ENCODE peak calls at places on chromosomes 1 and 21, in seven cellular contexts. One of them, this sample, is unnamed.

GRCh38 chr1:165408518-165408917 is 36.4 kb downstream of the RXRG start:
- DNase-seq in fibroblast of mammary gland: peak
- DNase-seq in IMR-90: peak
- DNase-seq in adrenal gland: peak
- DNase-seq in HFF-Myc: peak
- DNase-seq in CD8-positive, alpha-beta T cell: no peak
- DNase-seq in heart right ventricle: peak
- DNase-seq in this sample: peak

GRCh38 chr1:201353186-201353940 is 24.1 kb downstream of the TNNT2 start:
- DNase-seq in fibroblast of mammary gland: no peak
- DNase-seq in IMR-90: no peak
- DNase-seq in adrenal gland: no peak
- DNase-seq in HFF-Myc: no peak
- DNase-seq in CD8-positive, alpha-beta T cell: no peak
- DNase-seq in heart right ventricle: no peak
- DNase-seq in this sample: no peak

GRCh38 chr1:232655041-232655745 is 25.3 kb upstream of the SIPA1L2 start:
- DNase-seq in fibroblast of mammary gland: no peak
- DNase-seq in IMR-90: no peak
- DNase-seq in adrenal gland: no peak
- DNase-seq in HFF-Myc: no peak
- DNase-seq in CD8-positive, alpha-beta T cell: no peak
- DNase-seq in heart right ventricle: no peak
- DNase-seq in this sample: no peak

GRCh38 chr21:42555756-42556438 is 42.2 kb downstream of the SLC37A1 start:
- DNase-seq in fibroblast of mammary gland: no peak
- DNase-seq in IMR-90: no peak
- DNase-seq in adrenal gland: peak
- DNase-seq in HFF-Myc: no peak
- DNase-seq in CD8-positive, alpha-beta T cell: no peak
- DNase-seq in heart right ventricle: no peak
- DNase-seq in this sample: no peak

GRCh38 chr1:93640656-93641440 is 40.8 kb downstream of the BCAR3 start:
- DNase-seq in fibroblast of mammary gland: no peak
- DNase-seq in IMR-90: no peak
- DNase-seq in adrenal gland: no peak
- DNase-seq in HFF-Myc: no peak
- DNase-seq in CD8-positive, alpha-beta T cell: peak
- DNase-seq in heart right ventricle: no peak
- DNase-seq in this sample: no peak

GRCh38 chr1:245046764-245047163 is 108.0 kb upstream of the KIF26B start:
- DNase-seq in fibroblast of mammary gland: no peak
- DNase-seq in IMR-90: no peak
- DNase-seq in adrenal gland: no peak
- DNase-seq in HFF-Myc: no peak
- DNase-seq in CD8-positive, alpha-beta T cell: no peak
- DNase-seq in heart right ventricle: no peak
- DNase-seq in this sample: no peak

GRCh38 chr1:78383923-78384322 is 106.9 kb upstream of the PTGFR start:
- DNase-seq in fibroblast of mammary gland: no peak
- DNase-seq in IMR-90: no peak
- DNase-seq in adrenal gland: no peak
- DNase-seq in HFF-Myc: no peak
- DNase-seq in CD8-positive, alpha-beta T cell: no peak
- DNase-seq in heart right ventricle: no peak
- DNase-seq in this sample: no peak

GRCh38 chr1:222040163-222040900 is 298.4 kb upstream of the DUSP10 start:
- DNase-seq in fibroblast of mammary gland: no peak
- DNase-seq in IMR-90: no peak
- DNase-seq in adrenal gland: no peak
- DNase-seq in HFF-Myc: no peak
- DNase-seq in CD8-positive, alpha-beta T cell: no peak
- DNase-seq in heart right ventricle: peak
- DNase-seq in this sample: peak

GRCh38 chr1:119554188-119554587 is 47.2 kb downstream of the HSD3B1 start:
- DNase-seq in fibroblast of mammary gland: peak
- DNase-seq in IMR-90: peak
- DNase-seq in adrenal gland: peak
- DNase-seq in HFF-Myc: peak
- DNase-seq in CD8-positive, alpha-beta T cell: no peak
- DNase-seq in heart right ventricle: peak
- DNase-seq in this sample: no peak

GRCh38 chr1:223363057-223363855 is 720 bp downstream of the SUSD4 start:
- DNase-seq in fibroblast of mammary gland: peak
- DNase-seq in IMR-90: peak
- DNase-seq in adrenal gland: no peak
- DNase-seq in HFF-Myc: no peak
- DNase-seq in CD8-positive, alpha-beta T cell: peak
- DNase-seq in heart right ventricle: peak
- DNase-seq in this sample: no peak

GRCh38 chr1:21639594-21640041 is 29.5 kb downstream of the RAP1GAP start:
- DNase-seq in fibroblast of mammary gland: peak
- DNase-seq in IMR-90: no peak
- DNase-seq in adrenal gland: peak
- DNase-seq in HFF-Myc: no peak
- DNase-seq in CD8-positive, alpha-beta T cell: no peak
- DNase-seq in heart right ventricle: no peak
- DNase-seq in this sample: no peak

GRCh38 chr1:182317489-182318180 is 74.0 kb downstream of the GLUL start:
- DNase-seq in fibroblast of mammary gland: no peak
- DNase-seq in IMR-90: no peak
- DNase-seq in adrenal gland: no peak
- DNase-seq in HFF-Myc: no peak
- DNase-seq in CD8-positive, alpha-beta T cell: no peak
- DNase-seq in heart right ventricle: no peak
- DNase-seq in this sample: no peak

GRCh38 chr1:22402336-22403053 is 49.2 kb upstream of the ZBTB40 start:
- DNase-seq in fibroblast of mammary gland: no peak
- DNase-seq in IMR-90: no peak
- DNase-seq in adrenal gland: no peak
- DNase-seq in HFF-Myc: no peak
- DNase-seq in CD8-positive, alpha-beta T cell: no peak
- DNase-seq in heart right ventricle: no peak
- DNase-seq in this sample: no peak

GRCh38 chr1:5907966-5908365 is 84.3 kb downstream of the NPHP4 start:
- DNase-seq in fibroblast of mammary gland: no peak
- DNase-seq in IMR-90: no peak
- DNase-seq in adrenal gland: peak
- DNase-seq in HFF-Myc: no peak
- DNase-seq in CD8-positive, alpha-beta T cell: no peak
- DNase-seq in heart right ventricle: no peak
- DNase-seq in this sample: no peak

GRCh38 chr1:51649593-51650091 is 32.8 kb downstream of the OSBPL9 start:
- DNase-seq in fibroblast of mammary gland: no peak
- DNase-seq in IMR-90: no peak
- DNase-seq in adrenal gland: no peak
- DNase-seq in HFF-Myc: no peak
- DNase-seq in CD8-positive, alpha-beta T cell: no peak
- DNase-seq in heart right ventricle: no peak
- DNase-seq in this sample: no peak

GRCh38 chr21:20856926-20857325 is 141.3 kb upstream of the NCAM2 start:
- DNase-seq in fibroblast of mammary gland: no peak
- DNase-seq in IMR-90: no peak
- DNase-seq in adrenal gland: no peak
- DNase-seq in HFF-Myc: no peak
- DNase-seq in CD8-positive, alpha-beta T cell: no peak
- DNase-seq in heart right ventricle: no peak
- DNase-seq in this sample: no peak

GRCh38 chr1:10604966-10605365 is 130.2 kb downstream of the PEX14 start:
- DNase-seq in fibroblast of mammary gland: no peak
- DNase-seq in IMR-90: no peak
- DNase-seq in adrenal gland: no peak
- DNase-seq in HFF-Myc: no peak
- DNase-seq in CD8-positive, alpha-beta T cell: no peak
- DNase-seq in heart right ventricle: no peak
- DNase-seq in this sample: no peak

GRCh38 chr1:70891444-70891843 is 156.2 kb downstream of the PTGER3 start:
- DNase-seq in fibroblast of mammary gland: no peak
- DNase-seq in IMR-90: no peak
- DNase-seq in adrenal gland: no peak
- DNase-seq in HFF-Myc: no peak
- DNase-seq in CD8-positive, alpha-beta T cell: no peak
- DNase-seq in heart right ventricle: no peak
- DNase-seq in this sample: no peak

GRCh38 chr21:17636711-17637110 is 24.0 kb upstream of the BTG3 start:
- DNase-seq in fibroblast of mammary gland: peak
- DNase-seq in IMR-90: no peak
- DNase-seq in adrenal gland: no peak
- DNase-seq in HFF-Myc: no peak
- DNase-seq in CD8-positive, alpha-beta T cell: no peak
- DNase-seq in heart right ventricle: no peak
- DNase-seq in this sample: peak

GRCh38 chr1:43048601-43049011 is 89.9 kb upstream of the SLC2A1 start:
- DNase-seq in fibroblast of mammary gland: no peak
- DNase-seq in IMR-90: no peak
- DNase-seq in adrenal gland: no peak
- DNase-seq in HFF-Myc: no peak
- DNase-seq in CD8-positive, alpha-beta T cell: no peak
- DNase-seq in heart right ventricle: no peak
- DNase-seq in this sample: no peak

GRCh38 chr21:38853421-38853919 is 47.7 kb downstream of the ETS2 start:
- DNase-seq in fibroblast of mammary gland: peak
- DNase-seq in IMR-90: peak
- DNase-seq in adrenal gland: no peak
- DNase-seq in HFF-Myc: no peak
- DNase-seq in CD8-positive, alpha-beta T cell: no peak
- DNase-seq in heart right ventricle: no peak
- DNase-seq in this sample: peak

GRCh38 chr1:34755961-34756360 is 1.1 kb downstream of the GJB5 start:
- DNase-seq in fibroblast of mammary gland: no peak
- DNase-seq in IMR-90: no peak
- DNase-seq in adrenal gland: no peak
- DNase-seq in HFF-Myc: no peak
- DNase-seq in CD8-positive, alpha-beta T cell: no peak
- DNase-seq in heart right ventricle: no peak
- DNase-seq in this sample: no peak
- H3K4me3 ChIP-seq in fibroblast of mammary gland: no peak
- H3K4me3 ChIP-seq in IMR-90: no peak
- H3K4me3 ChIP-seq in adrenal gland: no peak
- H3K4me3 ChIP-seq in HFF-Myc: no peak
- H3K4me3 ChIP-seq in CD8-positive, alpha-beta T cell: no peak
- H3K4me3 ChIP-seq in heart right ventricle: no peak
- H3K4me3 ChIP-seq in this sample: no peak

DNA sequence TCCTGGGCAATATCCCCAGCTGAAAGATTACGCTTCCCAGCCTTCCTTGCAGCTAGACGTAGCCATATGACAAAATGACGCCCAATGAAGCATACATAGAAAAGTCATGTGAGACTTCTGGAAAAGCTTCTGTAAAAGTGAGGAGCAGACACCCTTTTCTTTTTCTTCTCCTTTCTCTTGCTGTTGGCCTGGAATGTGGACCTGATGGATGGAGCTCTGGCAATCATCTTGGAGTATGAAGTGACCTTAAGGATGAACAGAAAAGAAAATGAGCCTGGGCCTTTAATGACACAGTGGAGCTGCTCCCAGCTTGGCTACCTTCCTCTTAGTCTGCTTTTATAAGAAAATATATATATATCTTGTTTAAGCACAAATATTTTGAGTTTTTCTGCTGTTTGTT is 24.8 kb downstream of the BATF3 start:
- DNase-seq in fibroblast of mammary gland: no peak
- DNase-seq in IMR-90: no peak
- DNase-seq in adrenal gland: no peak
- DNase-seq in HFF-Myc: no peak
- DNase-seq in CD8-positive, alpha-beta T cell: no peak
- DNase-seq in heart right ventricle: no peak
- DNase-seq in this sample: no peak
- H3K4me3 ChIP-seq in fibroblast of mammary gland: no peak
- H3K4me3 ChIP-seq in IMR-90: no peak
- H3K4me3 ChIP-seq in adrenal gland: no peak
- H3K4me3 ChIP-seq in HFF-Myc: no peak
- H3K4me3 ChIP-seq in CD8-positive, alpha-beta T cell: no peak
- H3K4me3 ChIP-seq in heart right ventricle: no peak
- H3K4me3 ChIP-seq in this sample: no peak

GRCh38 chr1:50108497-50109073 is at the start of gene ELAVL4:
- DNase-seq in fibroblast of mammary gland: no peak
- DNase-seq in IMR-90: no peak
- DNase-seq in adrenal gland: no peak
- DNase-seq in HFF-Myc: no peak
- DNase-seq in CD8-positive, alpha-beta T cell: no peak
- DNase-seq in heart right ventricle: no peak
- DNase-seq in this sample: no peak

GRCh38 chr1:50106095-50106761 is 2.5 kb upstream of the ELAVL4 start:
- DNase-seq in fibroblast of mammary gland: no peak
- DNase-seq in IMR-90: no peak
- DNase-seq in adrenal gland: no peak
- DNase-seq in HFF-Myc: no peak
- DNase-seq in CD8-positive, alpha-beta T cell: no peak
- DNase-seq in heart right ventricle: no peak
- DNase-seq in this sample: no peak

GRCh38 chr1:50110656-50111055 is 1.9 kb downstream of the ELAVL4 start:
- DNase-seq in fibroblast of mammary gland: no peak
- DNase-seq in IMR-90: no peak
- DNase-seq in adrenal gland: no peak
- DNase-seq in HFF-Myc: no peak
- DNase-seq in CD8-positive, alpha-beta T cell: no peak
- DNase-seq in heart right ventricle: no peak
- DNase-seq in this sample: no peak

GRCh38 chr1:50110084-50110615 is 1.4 kb downstream of the ELAVL4 start:
- DNase-seq in fibroblast of mammary gland: no peak
- DNase-seq in IMR-90: no peak
- DNase-seq in adrenal gland: no peak
- DNase-seq in HFF-Myc: no peak
- DNase-seq in CD8-positive, alpha-beta T cell: no peak
- DNase-seq in heart right ventricle: no peak
- DNase-seq in this sample: no peak

GRCh38 chr1:50109647-50110075 is 941 bp downstream of the ELAVL4 start:
- DNase-seq in fibroblast of mammary gland: peak
- DNase-seq in IMR-90: no peak
- DNase-seq in adrenal gland: no peak
- DNase-seq in HFF-Myc: no peak
- DNase-seq in CD8-positive, alpha-beta T cell: no peak
- DNase-seq in heart right ventricle: no peak
- DNase-seq in this sample: no peak
- H3K4me3 ChIP-seq in fibroblast of mammary gland: no peak
- H3K4me3 ChIP-seq in IMR-90: no peak
- H3K4me3 ChIP-seq in adrenal gland: no peak
- H3K4me3 ChIP-seq in HFF-Myc: no peak
- H3K4me3 ChIP-seq in CD8-positive, alpha-beta T cell: peak
- H3K4me3 ChIP-seq in heart right ventricle: no peak
- H3K4me3 ChIP-seq in this sample: no peak

GRCh38 chr1:84083321-84083720 is 60.8 kb upstream of the PRKACB start:
- DNase-seq in fibroblast of mammary gland: peak
- DNase-seq in IMR-90: no peak
- DNase-seq in adrenal gland: no peak
- DNase-seq in HFF-Myc: no peak
- DNase-seq in CD8-positive, alpha-beta T cell: no peak
- DNase-seq in heart right ventricle: no peak
- DNase-seq in this sample: no peak

GRCh38 chr1:84073266-84073665 is 70.8 kb upstream of the PRKACB start:
- DNase-seq in fibroblast of mammary gland: no peak
- DNase-seq in IMR-90: peak
- DNase-seq in adrenal gland: no peak
- DNase-seq in HFF-Myc: no peak
- DNase-seq in CD8-positive, alpha-beta T cell: no peak
- DNase-seq in heart right ventricle: no peak
- DNase-seq in this sample: no peak

GRCh38 chr1:84077476-84078107 is 66.5 kb upstream of the PRKACB start:
- DNase-seq in fibroblast of mammary gland: peak
- DNase-seq in IMR-90: peak
- DNase-seq in adrenal gland: peak
- DNase-seq in HFF-Myc: no peak
- DNase-seq in CD8-positive, alpha-beta T cell: peak
- DNase-seq in heart right ventricle: peak
- DNase-seq in this sample: peak

GRCh38 chr1:84078108-84078823 is 65.8 kb upstream of the PRKACB start:
- DNase-seq in fibroblast of mammary gland: peak
- DNase-seq in IMR-90: peak
- DNase-seq in adrenal gland: peak
- DNase-seq in HFF-Myc: no peak
- DNase-seq in CD8-positive, alpha-beta T cell: no peak
- DNase-seq in heart right ventricle: peak
- DNase-seq in this sample: no peak

GRCh38 chr1:84078824-84079167 is 65.3 kb upstream of the PRKACB start:
- DNase-seq in fibroblast of mammary gland: no peak
- DNase-seq in IMR-90: no peak
- DNase-seq in adrenal gland: no peak
- DNase-seq in HFF-Myc: no peak
- DNase-seq in CD8-positive, alpha-beta T cell: no peak
- DNase-seq in heart right ventricle: no peak
- DNase-seq in this sample: no peak
- H3K4me3 ChIP-seq in fibroblast of mammary gland: peak
- H3K4me3 ChIP-seq in IMR-90: peak
- H3K4me3 ChIP-seq in adrenal gland: peak
- H3K4me3 ChIP-seq in HFF-Myc: peak
- H3K4me3 ChIP-seq in CD8-positive, alpha-beta T cell: peak
- H3K4me3 ChIP-seq in heart right ventricle: peak
- H3K4me3 ChIP-seq in this sample: peak